ENCODE peak calls at places on chromosomes 16 and 17, in four cellular contexts. T is esophagus squamous epithelium, Q is mucosa of descending colon, G is fibroblast of pulmonary artery. L is an unnamed sample.

GRCh38 chr17:15470536-15470935 is 3.1 kb upstream of the CDRT4 start:
- DNase-seq in T (no peak), Q (no peak), G (no peak), L (no peak)

GRCh38 chr16:48393843-48394703 is 8.9 kb upstream of the SIAH1 start:
- DNase-seq in T (no peak), Q (no peak), G (peak; percentile 51), L (peak; percentile 82)

GRCh38 chr16:73053379-73054130 is 5.6 kb upstream of the ZFHX3 start:
- DNase-seq in T (no peak), Q (no peak), G (peak; percentile 79), L (peak; percentile 78)

GRCh38 chr17:76691379-76692191 is 19.2 kb downstream of the MXRA7 start:
- DNase-seq in T (no peak), Q (no peak), G (no peak), L (no peak)

GRCh38 chr16:17228048-17228707 is 242.6 kb downstream of the XYLT1 start:
- DNase-seq in T (no peak), Q (no peak), G (no peak), L (no peak)

GRCh38 chr16:67407176-67407787 is 9.0 kb downstream of the ZDHHC1 start:
- DNase-seq in T (no peak), Q (no peak), G (no peak), L (no peak)

GRCh38 chr17:31050948-31051347 is 43.8 kb upstream of the NF1 start:
- DNase-seq in T (no peak), Q (no peak), G (no peak), L (no peak)

GRCh38 chr17:34424814-34425490 is 61.9 kb upstream of the CCL1 start:
- DNase-seq in T (no peak), Q (no peak), G (no peak), L (no peak)

GRCh38 chr16:85570735-85571562 is 42.2 kb upstream of the GSE1 start:
- DNase-seq in T (no peak), Q (peak; percentile 56), G (no peak), L (no peak)

GRCh38 chr16:86212706-86213426 is 297.5 kb upstream of the FOXF1 start:
- DNase-seq in T (no peak), Q (no peak), G (no peak), L (no peak)

GRCh38 chr16:31429314-31429713 is 1.2 kb upstream of the COX6A2 start:
- DNase-seq in T (no peak), Q (no peak), G (no peak), L (no peak)

GRCh38 chr16:73434621-73435020 is 386.7 kb upstream of the ZFHX3 start:
- DNase-seq in T (no peak), Q (no peak), G (no peak), L (no peak)

GRCh38 chr17:45291170-45291805 is 25.5 kb downstream of the MAP3K14 start:
- DNase-seq in T (no peak), Q (no peak), G (no peak), L (peak; percentile 78)

GRCh38 chr16:79587897-79588296 is 12.6 kb downstream of the MAF start:
- DNase-seq in T (no peak), Q (no peak), G (no peak), L (no peak)

GRCh38 chr17:7916799-7917198 is 710 bp upstream of the RNF227 start:
- DNase-seq in T (no peak), Q (no peak), G (peak; percentile 60), L (peak; percentile 22)

GRCh38 chr16:53999841-54000240 is 286.7 kb downstream of the IRX3 start:
- DNase-seq in T (no peak), Q (no peak), G (no peak), L (peak; percentile 47)

GRCh38 chr16:84628226-84628731 is 10.4 kb upstream of the COTL1 start:
- DNase-seq in T (no peak), Q (no peak), G (no peak), L (no peak)

GRCh38 chr17:42441717-42442565 is 16.7 kb upstream of the ATP6V0A1 start:
- DNase-seq in T (no peak), Q (no peak), G (no peak), L (no peak)

GRCh38 chr17:8746501-8747236 is 2.0 kb upstream of the CCDC42 start:
- DNase-seq in T (no peak), Q (no peak), G (no peak), L (no peak)

GRCh38 chr17:46876353-46876887 is 25.0 kb downstream of the WNT9B start:
- DNase-seq in T (no peak), Q (peak; percentile 85), G (no peak), L (no peak)

GRCh38 chr16:23518435-23518891 is 8.2 kb upstream of the GGA2 start:
- DNase-seq in T (no peak), Q (no peak), G (peak; percentile 45), L (peak; percentile 74)

GRCh38 chr16:88681084-88681680 is 5.1 kb downstream of the SNAI3 start:
- DNase-seq in T (no peak), Q (peak; percentile 84), G (no peak), L (no peak)

GRCh38 chr17:83098241-83099085 is 19.1 kb downstream of the METRNL start:
- DNase-seq in T (no peak), Q (peak; percentile 50), G (no peak), L (peak; percentile 30)

GRCh38 chr17:82016875-82017459 is 5.7 kb downstream of the CENPX start:
- DNase-seq in T (no peak), Q (no peak), G (no peak), L (no peak)

GRCh38 chr17:56978441-56979090 is 635 bp downstream of the SCPEP1 start:
- DNase-seq in T (no peak), Q (no peak), G (peak; percentile 19), L (peak; percentile 42)

GRCh38 chr17:17320188-17320910 is 17.2 kb downstream of the NT5M start:
- DNase-seq in T (no peak), Q (no peak), G (no peak), L (no peak)

GRCh38 chr16:71504901-71505300 is 15.8 kb upstream of the ZNF19 start:
- DNase-seq in T (no peak), Q (no peak), G (no peak), L (no peak)

GRCh38 chr16:11191665-11192064 is 64.3 kb downstream of the SOCS1 start:
- DNase-seq in T (no peak), Q (no peak), G (no peak), L (no peak)

GRCh38 chr16:85171809-85172464 is 59.7 kb upstream of the CIBAR2 start:
- DNase-seq in T (no peak), Q (no peak), G (peak; percentile 25), L (no peak)

GRCh38 chr16:57578521-57579360 is 36.3 kb downstream of the ADGRG5 start:
- DNase-seq in T (no peak), Q (no peak), G (no peak), L (no peak)

GRCh38 chr17:78414178-78415162 is 36.0 kb downstream of the PGS1 start:
- DNase-seq in T (no peak), Q (no peak), G (no peak), L (no peak)

GRCh38 chr17:78409191-78409621 is 30.8 kb downstream of the PGS1 start:
- DNase-seq in T (no peak), Q (peak; percentile 88), G (no peak), L (no peak)

GRCh38 chr17:78411241-78411855 is 32.9 kb downstream of the PGS1 start:
- DNase-seq in T (no peak), Q (peak; percentile 73), G (no peak), L (no peak)

GRCh38 chr17:78415821-78416301 is 37.4 kb downstream of the PGS1 start:
- DNase-seq in T (no peak), Q (no peak), G (no peak), L (no peak)

GRCh38 chr17:78412403-78412802 is 34.0 kb downstream of the PGS1 start:
- DNase-seq in T (no peak), Q (no peak), G (peak; percentile 36), L (peak; percentile 57)
- TF ChIP-seq CTCF in T (peak; percentile 10), Q (no peak), G (peak; percentile 50), L (peak; percentile 74)

DNA sequence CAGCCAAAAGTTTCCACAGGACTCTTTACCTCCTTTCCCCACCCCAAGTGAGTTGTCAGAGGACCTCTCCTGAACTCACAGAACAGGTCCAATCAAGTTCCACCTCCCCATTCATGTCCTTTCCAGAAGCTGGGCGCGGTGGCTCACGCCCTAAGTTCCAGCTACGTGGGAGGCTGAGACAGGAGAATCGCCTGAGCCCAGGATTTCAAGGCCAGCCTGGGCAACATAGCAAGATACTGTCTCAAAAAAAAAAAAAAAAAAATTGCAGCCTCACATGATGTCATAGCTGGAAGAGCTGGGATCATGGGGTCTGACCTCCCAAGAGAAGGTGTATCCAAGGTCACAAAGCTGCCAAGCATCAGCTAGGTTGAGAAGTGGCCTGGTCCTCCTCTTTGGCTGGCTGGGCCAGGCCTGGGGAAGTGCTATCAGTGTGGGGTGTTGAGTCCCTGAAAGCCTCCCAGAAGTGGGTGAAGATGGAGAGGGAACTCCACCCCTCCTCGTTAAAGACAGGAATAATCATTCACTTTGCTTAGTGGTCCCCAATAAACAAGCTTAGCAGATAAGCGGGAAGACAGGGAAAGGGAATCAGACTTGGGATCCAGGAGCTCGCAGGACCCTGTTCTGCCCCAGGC is 5.5 kb upstream of the MNT start:
- DNase-seq in T (no peak), Q (peak; percentile 80), G (no peak), L (no peak)
- H3K4me3 ChIP-seq in T (peak overlapping the region; percentile 15), Q (no peak overlapping the region), G (no peak overlapping the region), L (no peak overlapping the region)

GRCh38 chr17:67633751-67634191 is 84.0 kb upstream of the NOL11 start:
- DNase-seq in T (no peak), Q (no peak), G (peak; percentile 58), L (no peak)

GRCh38 chr17:67625971-67626370 is 91.8 kb upstream of the NOL11 start:
- DNase-seq in T (no peak), Q (no peak), G (no peak), L (no peak)

GRCh38 chr17:67628580-67629013 is 89.1 kb upstream of the NOL11 start:
- DNase-seq in T (no peak), Q (no peak), G (peak; percentile 43), L (peak; percentile 22)

GRCh38 chr17:67624886-67625656 is 92.7 kb upstream of the NOL11 start:
- DNase-seq in T (no peak), Q (no peak), G (no peak), L (no peak)

DNA sequence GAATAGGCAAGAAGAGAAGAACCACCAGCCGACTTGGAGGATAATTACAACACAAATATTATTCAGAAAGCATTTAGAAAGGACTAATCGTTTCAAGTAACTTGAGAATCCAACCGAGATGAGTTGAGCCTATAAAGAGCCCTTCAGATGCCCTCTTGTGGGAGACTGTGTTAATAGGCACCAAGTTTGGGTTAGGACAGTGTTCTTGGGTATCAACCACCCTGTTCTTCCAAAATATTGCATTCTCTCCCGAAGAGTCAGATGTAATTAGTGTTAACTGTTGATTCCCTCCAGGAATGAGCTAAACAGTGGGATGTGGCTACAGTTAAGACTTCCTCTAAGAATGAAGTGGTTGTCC is 87.8 kb upstream of the NOL11 start:
- DNase-seq in T (no peak), Q (no peak), G (peak; percentile 84), L (peak; percentile 81)
- TF ChIP-seq CTCF in T (peak; percentile 39), Q (no peak), G (peak; percentile 66), L (peak; percentile 70)

GRCh38 chr17:38577244-38577643 is 28.5 kb downstream of the SRCIN1 start:
- DNase-seq in T (no peak), Q (no peak), G (no peak), L (no peak)

GRCh38 chr17:38579934-38580333 is 25.8 kb downstream of the SRCIN1 start:
- DNase-seq in T (no peak), Q (no peak), G (peak; percentile 42), L (peak; percentile 32)

GRCh38 chr17:38578641-38579480 is 26.9 kb downstream of the SRCIN1 start:
- DNase-seq in T (no peak), Q (no peak), G (no peak), L (no peak)

GRCh38 chr17:38577645-38578173 is 28.0 kb downstream of the SRCIN1 start:
- DNase-seq in T (no peak), Q (no peak), G (no peak), L (no peak)

GRCh38 chr17:38578229-38578628 is 27.5 kb downstream of the SRCIN1 start:
- DNase-seq in T (no peak), Q (no peak), G (no peak), L (no peak)
- H3K4me3 ChIP-seq in T (peak overlapping the region; percentile 12), Q (no peak overlapping the region), G (no peak overlapping the region), L (no peak overlapping the region)

L was measured in choroid plexus epithelial cell.